ENCODE peak calls at places on chromosomes 5 and 9, in ten cellular contexts. One of them, this sample, is unnamed. For H3K27me3 and H3K4me1, the result is how much of the 10 kb centered on the place peaks cover.

GRCh38 chr9:98860871-98861293 is 53.4 kb downstream of the GALNT12 start:
- DNase-seq in CD8-positive, alpha-beta T cell: no peak
- DNase-seq in fibroblast of lung: peak
- DNase-seq in left ventricle myocardium inferior: peak
- DNase-seq in psoas muscle: peak
- DNase-seq in HCT116: no peak
- DNase-seq in small intestine: peak
- DNase-seq in left lung: no peak
- DNase-seq in lung: peak
- DNase-seq in endothelial cell of umbilical vein: peak
- DNase-seq in this sample: no peak

GRCh38 chr5:145689235-145689634 is 145.9 kb downstream of the PRELID2 start:
- DNase-seq in CD8-positive, alpha-beta T cell: no peak
- DNase-seq in fibroblast of lung: no peak
- DNase-seq in left ventricle myocardium inferior: no peak
- DNase-seq in psoas muscle: no peak
- DNase-seq in HCT116: no peak
- DNase-seq in small intestine: no peak
- DNase-seq in left lung: no peak
- DNase-seq in lung: no peak
- DNase-seq in endothelial cell of umbilical vein: no peak
- DNase-seq in this sample: no peak

GRCh38 chr5:122182491-122182921 is 53.2 kb downstream of the ZNF474 start:
- DNase-seq in CD8-positive, alpha-beta T cell: no peak
- DNase-seq in fibroblast of lung: peak
- DNase-seq in left ventricle myocardium inferior: peak
- DNase-seq in psoas muscle: peak
- DNase-seq in HCT116: no peak
- DNase-seq in small intestine: no peak
- DNase-seq in left lung: peak
- DNase-seq in lung: peak
- DNase-seq in endothelial cell of umbilical vein: peak
- DNase-seq in this sample: no peak

GRCh38 chr9:93130861-93131481 is 3.1 kb downstream of the NINJ1 start:
- DNase-seq in CD8-positive, alpha-beta T cell: no peak
- DNase-seq in fibroblast of lung: no peak
- DNase-seq in left ventricle myocardium inferior: peak
- DNase-seq in psoas muscle: peak
- DNase-seq in HCT116: no peak
- DNase-seq in small intestine: no peak
- DNase-seq in left lung: no peak
- DNase-seq in lung: no peak
- DNase-seq in endothelial cell of umbilical vein: peak
- DNase-seq in this sample: no peak

GRCh38 chr9:76895186-76895585 is 10.7 kb downstream of the PRUNE2 start:
- DNase-seq in CD8-positive, alpha-beta T cell: no peak
- DNase-seq in fibroblast of lung: no peak
- DNase-seq in left ventricle myocardium inferior: no peak
- DNase-seq in psoas muscle: no peak
- DNase-seq in HCT116: no peak
- DNase-seq in small intestine: no peak
- DNase-seq in left lung: no peak
- DNase-seq in lung: no peak
- DNase-seq in endothelial cell of umbilical vein: no peak
- DNase-seq in this sample: no peak

GRCh38 chr9:14238044-14238443 is 75.9 kb downstream of the NFIB start:
- DNase-seq in CD8-positive, alpha-beta T cell: no peak
- DNase-seq in fibroblast of lung: peak
- DNase-seq in left ventricle myocardium inferior: no peak
- DNase-seq in psoas muscle: no peak
- DNase-seq in HCT116: no peak
- DNase-seq in small intestine: peak
- DNase-seq in left lung: no peak
- DNase-seq in lung: no peak
- DNase-seq in endothelial cell of umbilical vein: no peak
- DNase-seq in this sample: peak

GRCh38 chr5:82272957-82273356 is 5.2 kb downstream of the RPS23 start:
- DNase-seq in CD8-positive, alpha-beta T cell: no peak
- DNase-seq in fibroblast of lung: no peak
- DNase-seq in left ventricle myocardium inferior: no peak
- DNase-seq in psoas muscle: peak
- DNase-seq in HCT116: no peak
- DNase-seq in small intestine: no peak
- DNase-seq in left lung: no peak
- DNase-seq in lung: no peak
- DNase-seq in endothelial cell of umbilical vein: no peak
- DNase-seq in this sample: no peak

GRCh38 chr9:100277166-100277979 is 75.4 kb downstream of the TEX10 start:
- DNase-seq in CD8-positive, alpha-beta T cell: no peak
- DNase-seq in fibroblast of lung: peak
- DNase-seq in left ventricle myocardium inferior: no peak
- DNase-seq in psoas muscle: no peak
- DNase-seq in HCT116: no peak
- DNase-seq in small intestine: no peak
- DNase-seq in left lung: no peak
- DNase-seq in lung: no peak
- DNase-seq in endothelial cell of umbilical vein: no peak
- DNase-seq in this sample: no peak

GRCh38 chr9:124033967-124034366 is 22.4 kb downstream of the LHX2 start:
- DNase-seq in CD8-positive, alpha-beta T cell: no peak
- DNase-seq in fibroblast of lung: no peak
- DNase-seq in left ventricle myocardium inferior: no peak
- DNase-seq in psoas muscle: no peak
- DNase-seq in HCT116: no peak
- DNase-seq in small intestine: no peak
- DNase-seq in left lung: no peak
- DNase-seq in lung: no peak
- DNase-seq in endothelial cell of umbilical vein: no peak
- DNase-seq in this sample: no peak

GRCh38 chr9:124032247-124032646 is 20.7 kb downstream of the LHX2 start:
- DNase-seq in CD8-positive, alpha-beta T cell: no peak
- DNase-seq in fibroblast of lung: no peak
- DNase-seq in left ventricle myocardium inferior: no peak
- DNase-seq in psoas muscle: no peak
- DNase-seq in HCT116: no peak
- DNase-seq in small intestine: no peak
- DNase-seq in left lung: no peak
- DNase-seq in lung: no peak
- DNase-seq in endothelial cell of umbilical vein: no peak
- DNase-seq in this sample: no peak

GRCh38 chr9:124033348-124033747 is 21.8 kb downstream of the LHX2 start:
- DNase-seq in CD8-positive, alpha-beta T cell: no peak
- DNase-seq in fibroblast of lung: no peak
- DNase-seq in left ventricle myocardium inferior: no peak
- DNase-seq in psoas muscle: no peak
- DNase-seq in HCT116: no peak
- DNase-seq in small intestine: no peak
- DNase-seq in left lung: no peak
- DNase-seq in lung: no peak
- DNase-seq in endothelial cell of umbilical vein: no peak
- DNase-seq in this sample: no peak

GRCh38 chr9:124029617-124030016 is 18.0 kb downstream of the LHX2 start:
- DNase-seq in CD8-positive, alpha-beta T cell: no peak
- DNase-seq in fibroblast of lung: no peak
- DNase-seq in left ventricle myocardium inferior: no peak
- DNase-seq in psoas muscle: no peak
- DNase-seq in HCT116: no peak
- DNase-seq in small intestine: no peak
- DNase-seq in left lung: no peak
- DNase-seq in lung: no peak
- DNase-seq in endothelial cell of umbilical vein: no peak
- DNase-seq in this sample: no peak

GRCh38 chr9:124030969-124031451 is 19.4 kb downstream of the LHX2 start:
- DNase-seq in CD8-positive, alpha-beta T cell: no peak
- DNase-seq in fibroblast of lung: no peak
- DNase-seq in left ventricle myocardium inferior: no peak
- DNase-seq in psoas muscle: no peak
- DNase-seq in HCT116: no peak
- DNase-seq in small intestine: peak
- DNase-seq in left lung: no peak
- DNase-seq in lung: no peak
- DNase-seq in endothelial cell of umbilical vein: no peak
- DNase-seq in this sample: no peak
- H3K27me3 ChIP-seq in CD8-positive, alpha-beta T cell: under half
- H3K27me3 ChIP-seq in fibroblast of lung: under half
- H3K27me3 ChIP-seq in left ventricle myocardium inferior: half or more
- H3K27me3 ChIP-seq in psoas muscle: under half
- H3K27me3 ChIP-seq in HCT116: under half
- H3K27me3 ChIP-seq in small intestine: under half
- H3K27me3 ChIP-seq in left lung: half or more
- H3K27me3 ChIP-seq in lung: under half
- H3K27me3 ChIP-seq in endothelial cell of umbilical vein: under half
- H3K27me3 ChIP-seq in this sample: under half

GRCh38 chr5:17219431-17219830 is 2.0 kb downstream of the BASP1 start:
- DNase-seq in CD8-positive, alpha-beta T cell: no peak
- DNase-seq in fibroblast of lung: no peak
- DNase-seq in left ventricle myocardium inferior: no peak
- DNase-seq in psoas muscle: no peak
- DNase-seq in HCT116: no peak
- DNase-seq in small intestine: no peak
- DNase-seq in left lung: no peak
- DNase-seq in lung: no peak
- DNase-seq in endothelial cell of umbilical vein: no peak
- DNase-seq in this sample: no peak

GRCh38 chr5:17216974-17217325 is 481 bp upstream of the BASP1 start:
- DNase-seq in CD8-positive, alpha-beta T cell: no peak
- DNase-seq in fibroblast of lung: peak
- DNase-seq in left ventricle myocardium inferior: no peak
- DNase-seq in psoas muscle: no peak
- DNase-seq in HCT116: no peak
- DNase-seq in small intestine: no peak
- DNase-seq in left lung: no peak
- DNase-seq in lung: peak
- DNase-seq in endothelial cell of umbilical vein: no peak
- DNase-seq in this sample: peak

GRCh38 chr5:17218353-17219005 is 1.0 kb downstream of the BASP1 start:
- DNase-seq in CD8-positive, alpha-beta T cell: no peak
- DNase-seq in fibroblast of lung: peak
- DNase-seq in left ventricle myocardium inferior: peak
- DNase-seq in psoas muscle: peak
- DNase-seq in HCT116: no peak
- DNase-seq in small intestine: no peak
- DNase-seq in left lung: no peak
- DNase-seq in lung: no peak
- DNase-seq in endothelial cell of umbilical vein: peak
- DNase-seq in this sample: peak

GRCh38 chr5:17217421-17218352 is at the start of gene BASP1:
- DNase-seq in CD8-positive, alpha-beta T cell: no peak
- DNase-seq in fibroblast of lung: peak
- DNase-seq in left ventricle myocardium inferior: peak
- DNase-seq in psoas muscle: peak
- DNase-seq in HCT116: no peak
- DNase-seq in small intestine: no peak
- DNase-seq in left lung: peak
- DNase-seq in lung: peak
- DNase-seq in endothelial cell of umbilical vein: peak
- DNase-seq in this sample: peak

GRCh38 chr5:17219006-17219422 is 1.6 kb downstream of the BASP1 start:
- DNase-seq in CD8-positive, alpha-beta T cell: no peak
- DNase-seq in fibroblast of lung: no peak
- DNase-seq in left ventricle myocardium inferior: no peak
- DNase-seq in psoas muscle: no peak
- DNase-seq in HCT116: no peak
- DNase-seq in small intestine: no peak
- DNase-seq in left lung: peak
- DNase-seq in lung: no peak
- DNase-seq in endothelial cell of umbilical vein: peak
- DNase-seq in this sample: no peak
- H3K4me1 ChIP-seq in CD8-positive, alpha-beta T cell: under half
- H3K4me1 ChIP-seq in fibroblast of lung: under half
- H3K4me1 ChIP-seq in left ventricle myocardium inferior: under half
- H3K4me1 ChIP-seq in psoas muscle: under half
- H3K4me1 ChIP-seq in HCT116: under half
- H3K4me1 ChIP-seq in small intestine: under half
- H3K4me1 ChIP-seq in left lung: under half
- H3K4me1 ChIP-seq in lung: under half
- H3K4me1 ChIP-seq in endothelial cell of umbilical vein: under half
- H3K4me1 ChIP-seq in this sample: under half

GRCh38 chr5:5483350-5483749 is 60.9 kb downstream of the ICE1 start:
- DNase-seq in CD8-positive, alpha-beta T cell: no peak
- DNase-seq in fibroblast of lung: no peak
- DNase-seq in left ventricle myocardium inferior: no peak
- DNase-seq in psoas muscle: no peak
- DNase-seq in HCT116: no peak
- DNase-seq in small intestine: no peak
- DNase-seq in left lung: no peak
- DNase-seq in lung: no peak
- DNase-seq in endothelial cell of umbilical vein: no peak
- DNase-seq in this sample: no peak

GRCh38 chr5:5481206-5481605 is 58.7 kb downstream of the ICE1 start:
- DNase-seq in CD8-positive, alpha-beta T cell: peak
- DNase-seq in fibroblast of lung: no peak
- DNase-seq in left ventricle myocardium inferior: no peak
- DNase-seq in psoas muscle: no peak
- DNase-seq in HCT116: no peak
- DNase-seq in small intestine: peak
- DNase-seq in left lung: no peak
- DNase-seq in lung: no peak
- DNase-seq in endothelial cell of umbilical vein: no peak
- DNase-seq in this sample: no peak

GRCh38 chr5:5483880-5484595 is 61.6 kb downstream of the ICE1 start:
- DNase-seq in CD8-positive, alpha-beta T cell: no peak
- DNase-seq in fibroblast of lung: peak
- DNase-seq in left ventricle myocardium inferior: no peak
- DNase-seq in psoas muscle: no peak
- DNase-seq in HCT116: no peak
- DNase-seq in small intestine: no peak
- DNase-seq in left lung: no peak
- DNase-seq in lung: no peak
- DNase-seq in endothelial cell of umbilical vein: no peak
- DNase-seq in this sample: no peak

GRCh38 chr5:5481633-5482032 is 59.2 kb downstream of the ICE1 start:
- DNase-seq in CD8-positive, alpha-beta T cell: no peak
- DNase-seq in fibroblast of lung: no peak
- DNase-seq in left ventricle myocardium inferior: no peak
- DNase-seq in psoas muscle: no peak
- DNase-seq in HCT116: no peak
- DNase-seq in small intestine: no peak
- DNase-seq in left lung: no peak
- DNase-seq in lung: no peak
- DNase-seq in endothelial cell of umbilical vein: no peak
- DNase-seq in this sample: no peak

GRCh38 chr5:5480481-5481111 is 58.1 kb downstream of the ICE1 start:
- DNase-seq in CD8-positive, alpha-beta T cell: no peak
- DNase-seq in fibroblast of lung: no peak
- DNase-seq in left ventricle myocardium inferior: no peak
- DNase-seq in psoas muscle: no peak
- DNase-seq in HCT116: no peak
- DNase-seq in small intestine: no peak
- DNase-seq in left lung: no peak
- DNase-seq in lung: no peak
- DNase-seq in endothelial cell of umbilical vein: no peak
- DNase-seq in this sample: no peak
- H3K4me3 ChIP-seq in CD8-positive, alpha-beta T cell: no peak
- H3K4me3 ChIP-seq in fibroblast of lung: no peak
- H3K4me3 ChIP-seq in left ventricle myocardium inferior: no peak
- H3K4me3 ChIP-seq in psoas muscle: peak
- H3K4me3 ChIP-seq in HCT116: no peak
- H3K4me3 ChIP-seq in small intestine: no peak
- H3K4me3 ChIP-seq in left lung: no peak
- H3K4me3 ChIP-seq in lung: no peak
- H3K4me3 ChIP-seq in endothelial cell of umbilical vein: no peak
- H3K4me3 ChIP-seq in this sample: no peak

DNA sequence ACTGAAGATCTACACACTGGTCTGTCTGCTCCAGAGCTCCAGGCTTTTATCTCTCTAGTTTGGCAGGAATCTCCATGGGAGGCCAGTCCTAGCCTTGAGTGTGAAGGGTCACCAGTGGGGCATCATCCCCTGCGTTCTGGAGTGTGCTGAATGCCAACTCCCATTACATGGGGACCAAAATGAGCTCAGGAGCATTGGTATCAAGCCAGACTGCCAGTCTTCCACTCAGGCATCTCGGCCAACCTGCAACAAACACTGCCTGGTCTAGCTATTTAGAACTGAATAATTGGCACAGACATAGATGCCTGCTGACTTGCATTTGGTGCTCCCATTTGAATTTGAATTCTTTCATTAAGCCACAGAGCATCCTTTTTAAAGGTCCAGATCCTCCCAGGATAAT is 116.5 kb upstream of the ABCA1 start:
- DNase-seq in CD8-positive, alpha-beta T cell: no peak
- DNase-seq in fibroblast of lung: no peak
- DNase-seq in left ventricle myocardium inferior: peak
- DNase-seq in psoas muscle: no peak
- DNase-seq in HCT116: no peak
- DNase-seq in small intestine: no peak
- DNase-seq in left lung: no peak
- DNase-seq in lung: no peak
- DNase-seq in endothelial cell of umbilical vein: no peak
- DNase-seq in this sample: no peak
- H3K27me3 ChIP-seq in CD8-positive, alpha-beta T cell: under half
- H3K27me3 ChIP-seq in fibroblast of lung: under half
- H3K27me3 ChIP-seq in left ventricle myocardium inferior: under half
- H3K27me3 ChIP-seq in psoas muscle: under half
- H3K27me3 ChIP-seq in HCT116: under half
- H3K27me3 ChIP-seq in small intestine: under half
- H3K27me3 ChIP-seq in left lung: under half
- H3K27me3 ChIP-seq in lung: under half
- H3K27me3 ChIP-seq in endothelial cell of umbilical vein: under half
- H3K27me3 ChIP-seq in this sample: under half